ENCODE peak calls at places on chromosomes 12 and 14, in nine cellular contexts. S, G, N, T, A, M, D, L and B are unnamed samples.
A peak's percentile ranks its signal among the peaks of the same experiment; 100 is the strongest.

GRCh38 chr12:104354167-104354867 is 50.8 kb downstream of the EID3 start:
- DNase-seq in M (no peak), S (no peak), N (no peak), D (no peak), L (peak; percentile 57), A (no peak), G (no peak), T (no peak), B (no peak)

GRCh38 chr12:58283553-58283952 is 342.2 kb downstream of the ATP23 start:
- DNase-seq in M (no peak), N (no peak), A (no peak), G (no peak), S (no peak), T (no peak), L (no peak), D (no peak), B (no peak)

GRCh38 chr12:53938276-53939140 is at the start of gene HOXC13:
- DNase-seq in G (peak; percentile 98), M (peak; percentile 67), N (no peak), A (peak; percentile 55), S (no peak), T (peak; percentile 98), L (peak; percentile 100), D (no peak), B (no peak)

GRCh38 chr12:113041560-113041959 is 15.0 kb upstream of the DTX1 start:
- DNase-seq in D (no peak), L (no peak), T (no peak), M (no peak), N (no peak), A (no peak), G (no peak), S (no peak), B (no peak)

GRCh38 chr12:108622425-108622824 is 11.3 kb downstream of the SELPLG start:
- DNase-seq in L (no peak), S (no peak), M (no peak), G (peak; percentile 5), D (no peak), N (no peak), T (no peak), A (peak; percentile 66), B (no peak)

GRCh38 chr12:47985596-47986265 is 18.5 kb downstream of the COL2A1 start:
- DNase-seq in M (no peak), S (no peak), A (no peak), L (no peak), D (no peak), N (no peak), T (no peak), G (no peak), B (no peak)

GRCh38 chr12:123748661-123749060 is 13.4 kb upstream of the DNAH10 start:
- DNase-seq in T (no peak), L (peak; percentile 90), A (no peak), N (no peak), G (no peak), S (no peak), M (no peak), D (no peak), B (no peak)

GRCh38 chr12:11147420-11147819 is 13.0 kb upstream of the TAS2R30 start:
- DNase-seq in N (no peak), L (no peak), A (no peak), T (no peak), M (no peak), S (no peak), D (no peak), G (no peak), B (no peak)

GRCh38 chr12:101040936-101041335 is 169.1 kb downstream of the SLC5A8 start:
- DNase-seq in M (no peak), L (no peak), D (no peak), S (no peak), G (peak; percentile 38), T (no peak), A (no peak), N (no peak), B (no peak)

GRCh38 chr14:65137648-65138317 is 35.5 kb upstream of the MAX start:
- DNase-seq in G (no peak), T (no peak), A (no peak), M (no peak), S (no peak), D (no peak), N (no peak), L (no peak), B (no peak)

GRCh38 chr14:66104486-66104885 is 381.7 kb upstream of the CCDC196 start:
- DNase-seq in T (no peak), L (no peak), M (no peak), G (no peak), D (no peak), S (no peak), A (no peak), N (no peak), B (no peak)

GRCh38 chr12:54749191-54749818 is 101.1 kb upstream of the DCD start:
- DNase-seq in L (no peak), T (peak; percentile 51), A (peak; percentile 51), G (peak; percentile 21), N (peak; percentile 15), D (peak; percentile 13), M (peak; percentile 59), S (peak; percentile 58), B (peak; percentile 52)

GRCh38 chr14:68637106-68638021 is 155.5 kb downstream of the ZFP36L1 start:
- DNase-seq in T (no peak), S (peak; percentile 31), M (no peak), A (no peak), G (no peak), D (peak; percentile 6), N (no peak), L (no peak), B (no peak)

GRCh38 chr12:57625261-57626032 is 7.6 kb downstream of the B4GALNT1 start:
- DNase-seq in G (no peak), A (no peak), T (no peak), D (no peak), M (no peak), N (no peak), L (no peak), S (no peak), B (no peak)

GRCh38 chr14:22566845-22567244 is 22.2 kb downstream of the DAD1 start:
- DNase-seq in S (no peak), D (no peak), A (no peak), M (no peak), N (no peak), T (no peak), G (no peak), L (no peak), B (no peak)

GRCh38 chr14:65040666-65041433 is 54.2 kb downstream of the FNTB start:
- DNase-seq in G (no peak), N (no peak), T (no peak), L (no peak), M (no peak), A (no peak), S (no peak), D (no peak), B (no peak)